ENCODE peak calls at places on chromosomes 4 and X, in six cellular contexts. One of them, this sample, is unnamed.

GRCh38 chr4:184536070-184536880 is 61.9 kb upstream of the IRF2 start:
- DNase-seq in mucosa of descending colon: peak
- DNase-seq in AG04450: no peak
- DNase-seq in neural progenitor cell: no peak
- DNase-seq in cardiac fibroblast: no peak
- DNase-seq in upper lobe of left lung: no peak
- DNase-seq in this sample: no peak

GRCh38 chr4:26085581-26085980 is 171.6 kb downstream of the SMIM20 start:
- DNase-seq in AG04450: no peak
- DNase-seq in upper lobe of left lung: no peak
- DNase-seq in neural progenitor cell: no peak
- DNase-seq in mucosa of descending colon: no peak
- DNase-seq in cardiac fibroblast: no peak
- DNase-seq in this sample: no peak

GRCh38 chrX:21373637-21374162 is 518 bp upstream of the CNKSR2 start:
- DNase-seq in cardiac fibroblast: no peak
- DNase-seq in neural progenitor cell: peak
- DNase-seq in AG04450: no peak
- DNase-seq in mucosa of descending colon: no peak
- DNase-seq in upper lobe of left lung: no peak
- DNase-seq in this sample: no peak

GRCh38 chrX:106874075-106874474 is 29.1 kb downstream of the RIPPLY1 start:
- DNase-seq in neural progenitor cell: peak
- DNase-seq in AG04450: no peak
- DNase-seq in cardiac fibroblast: peak
- DNase-seq in upper lobe of left lung: no peak
- DNase-seq in mucosa of descending colon: peak
- DNase-seq in this sample: peak

GRCh38 chr4:177267911-177268310 is 41.8 kb upstream of the NEIL3 start:
- DNase-seq in mucosa of descending colon: no peak
- DNase-seq in cardiac fibroblast: no peak
- DNase-seq in neural progenitor cell: no peak
- DNase-seq in upper lobe of left lung: no peak
- DNase-seq in AG04450: no peak
- DNase-seq in this sample: no peak

GRCh38 chr4:150039790-150040189 is 38.5 kb upstream of the DCLK2 start:
- DNase-seq in neural progenitor cell: no peak
- DNase-seq in upper lobe of left lung: no peak
- DNase-seq in AG04450: no peak
- DNase-seq in mucosa of descending colon: no peak
- DNase-seq in cardiac fibroblast: no peak
- DNase-seq in this sample: no peak

GRCh38 chr4:184503869-184504300 is 29.5 kb upstream of the IRF2 start:
- DNase-seq in AG04450: no peak
- DNase-seq in cardiac fibroblast: no peak
- DNase-seq in upper lobe of left lung: no peak
- DNase-seq in neural progenitor cell: no peak
- DNase-seq in mucosa of descending colon: no peak
- DNase-seq in this sample: peak

GRCh38 chr4:158777423-158777822 is 8.6 kb downstream of the FNIP2 start:
- DNase-seq in upper lobe of left lung: peak
- DNase-seq in AG04450: no peak
- DNase-seq in mucosa of descending colon: no peak
- DNase-seq in neural progenitor cell: no peak
- DNase-seq in cardiac fibroblast: no peak
- DNase-seq in this sample: no peak

GRCh38 chr4:6333301-6334202 is 63.9 kb downstream of the WFS1 start:
- DNase-seq in mucosa of descending colon: no peak
- DNase-seq in AG04450: no peak
- DNase-seq in neural progenitor cell: no peak
- DNase-seq in upper lobe of left lung: no peak
- DNase-seq in cardiac fibroblast: peak
- DNase-seq in this sample: no peak

GRCh38 chrX:3699841-3700381 is 13.5 kb downstream of the PRKX start:
- DNase-seq in upper lobe of left lung: no peak
- DNase-seq in cardiac fibroblast: no peak
- DNase-seq in neural progenitor cell: no peak
- DNase-seq in AG04450: no peak
- DNase-seq in mucosa of descending colon: no peak
- DNase-seq in this sample: no peak

GRCh38 chrX:19904778-19905367 is 17.5 kb upstream of the SH3KBP1 start:
- DNase-seq in AG04450: no peak
- DNase-seq in mucosa of descending colon: peak
- DNase-seq in neural progenitor cell: peak
- DNase-seq in upper lobe of left lung: no peak
- DNase-seq in cardiac fibroblast: peak
- DNase-seq in this sample: peak

GRCh38 chr4:15162046-15162445 is 159.8 kb downstream of the CPEB2 start:
- DNase-seq in AG04450: no peak
- DNase-seq in upper lobe of left lung: no peak
- DNase-seq in mucosa of descending colon: no peak
- DNase-seq in cardiac fibroblast: no peak
- DNase-seq in neural progenitor cell: peak
- DNase-seq in this sample: no peak

GRCh38 chr4:151408630-151409469 is at the start of gene FHIP1A:
- DNase-seq in AG04450: peak
- DNase-seq in mucosa of descending colon: peak
- DNase-seq in upper lobe of left lung: peak
- DNase-seq in neural progenitor cell: peak
- DNase-seq in cardiac fibroblast: peak
- DNase-seq in this sample: peak

GRCh38 chrX:43860646-43861370 is 21.4 kb downstream of the MAOB start:
- DNase-seq in cardiac fibroblast: peak
- DNase-seq in mucosa of descending colon: peak
- DNase-seq in AG04450: no peak
- DNase-seq in upper lobe of left lung: no peak
- DNase-seq in neural progenitor cell: no peak
- DNase-seq in this sample: peak

GRCh38 chr4:7967501-7968261 is 28.0 kb upstream of the AFAP1 start:
- DNase-seq in AG04450: no peak
- DNase-seq in mucosa of descending colon: no peak
- DNase-seq in upper lobe of left lung: peak
- DNase-seq in cardiac fibroblast: peak
- DNase-seq in neural progenitor cell: no peak
- DNase-seq in this sample: no peak

GRCh38 chr4:32199639-32200038 is 1479.5 kb downstream of the PCDH7 start:
- DNase-seq in cardiac fibroblast: no peak
- DNase-seq in upper lobe of left lung: no peak
- DNase-seq in neural progenitor cell: no peak
- DNase-seq in AG04450: no peak
- DNase-seq in mucosa of descending colon: no peak
- DNase-seq in this sample: no peak
- H3K4me3 ChIP-seq in cardiac fibroblast: no peak
- H3K4me3 ChIP-seq in upper lobe of left lung: no peak
- H3K4me3 ChIP-seq in neural progenitor cell: no peak
- H3K4me3 ChIP-seq in AG04450: no peak
- H3K4me3 ChIP-seq in mucosa of descending colon: no peak
- H3K4me3 ChIP-seq in this sample: no peak

DNA sequence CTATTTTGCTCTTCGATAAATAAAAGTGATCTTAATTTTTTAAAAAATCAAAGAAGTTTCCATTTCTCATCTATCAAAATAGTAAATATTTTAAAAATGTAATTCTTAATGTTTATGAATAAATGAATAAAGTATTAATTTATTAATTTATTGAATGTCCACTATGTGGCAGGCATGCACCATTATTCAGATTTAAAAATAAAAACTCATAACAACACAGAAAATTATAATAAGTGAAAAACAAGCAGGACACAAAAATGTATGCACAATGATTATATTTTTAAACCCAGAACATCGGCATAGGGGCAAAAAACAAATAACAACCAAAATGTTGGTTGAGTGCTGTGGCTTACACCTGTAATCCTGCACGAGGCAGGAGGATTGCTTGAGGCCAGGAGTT is 5.3 kb upstream of the PYURF start:
- DNase-seq in cardiac fibroblast: peak
- DNase-seq in mucosa of descending colon: no peak
- DNase-seq in neural progenitor cell: no peak
- DNase-seq in AG04450: no peak
- DNase-seq in upper lobe of left lung: no peak
- DNase-seq in this sample: peak
- TF ChIP-seq CTCF in cardiac fibroblast: peak
- TF ChIP-seq CTCF in mucosa of descending colon: no peak
- TF ChIP-seq CTCF in neural progenitor cell: no peak
- TF ChIP-seq CTCF in AG04450: peak
- TF ChIP-seq CTCF in upper lobe of left lung: no peak
- TF ChIP-seq CTCF in this sample: peak

GRCh38 chrX:33273521-33273920 is 62.2 kb upstream of the DMD start:
- DNase-seq in cardiac fibroblast: no peak
- DNase-seq in neural progenitor cell: no peak
- DNase-seq in upper lobe of left lung: no peak
- DNase-seq in mucosa of descending colon: no peak
- DNase-seq in AG04450: no peak
- DNase-seq in this sample: no peak

GRCh38 chrX:33277046-33277445 is 65.7 kb upstream of the DMD start:
- DNase-seq in cardiac fibroblast: no peak
- DNase-seq in neural progenitor cell: no peak
- DNase-seq in AG04450: no peak
- DNase-seq in mucosa of descending colon: no peak
- DNase-seq in upper lobe of left lung: no peak
- DNase-seq in this sample: no peak

GRCh38 chrX:33272986-33273385 is 61.6 kb upstream of the DMD start:
- DNase-seq in cardiac fibroblast: no peak
- DNase-seq in neural progenitor cell: no peak
- DNase-seq in AG04450: no peak
- DNase-seq in upper lobe of left lung: no peak
- DNase-seq in mucosa of descending colon: no peak
- DNase-seq in this sample: no peak
- H3K4me3 ChIP-seq in cardiac fibroblast: no peak
- H3K4me3 ChIP-seq in neural progenitor cell: no peak
- H3K4me3 ChIP-seq in AG04450: no peak
- H3K4me3 ChIP-seq in upper lobe of left lung: no peak
- H3K4me3 ChIP-seq in mucosa of descending colon: no peak
- H3K4me3 ChIP-seq in this sample: no peak

GRCh38 chr4:52107336-52107735 is 56.2 kb downstream of the SPATA18 start:
- DNase-seq in AG04450: no peak
- DNase-seq in cardiac fibroblast: no peak
- DNase-seq in neural progenitor cell: no peak
- DNase-seq in mucosa of descending colon: no peak
- DNase-seq in upper lobe of left lung: no peak
- DNase-seq in this sample: peak

GRCh38 chr4:52110171-52110570 is 59.1 kb downstream of the SPATA18 start:
- DNase-seq in cardiac fibroblast: no peak
- DNase-seq in upper lobe of left lung: no peak
- DNase-seq in AG04450: no peak
- DNase-seq in mucosa of descending colon: no peak
- DNase-seq in neural progenitor cell: no peak
- DNase-seq in this sample: peak

GRCh38 chr4:52106142-52106541 is 55.0 kb downstream of the SPATA18 start:
- DNase-seq in neural progenitor cell: no peak
- DNase-seq in cardiac fibroblast: no peak
- DNase-seq in upper lobe of left lung: no peak
- DNase-seq in AG04450: no peak
- DNase-seq in mucosa of descending colon: no peak
- DNase-seq in this sample: no peak

GRCh38 chr4:52106701-52107100 is 55.6 kb downstream of the SPATA18 start:
- DNase-seq in neural progenitor cell: no peak
- DNase-seq in mucosa of descending colon: no peak
- DNase-seq in upper lobe of left lung: no peak
- DNase-seq in cardiac fibroblast: no peak
- DNase-seq in AG04450: no peak
- DNase-seq in this sample: peak

GRCh38 chr4:52107745-52108144 is 56.6 kb downstream of the SPATA18 start:
- DNase-seq in upper lobe of left lung: no peak
- DNase-seq in cardiac fibroblast: no peak
- DNase-seq in mucosa of descending colon: no peak
- DNase-seq in AG04450: no peak
- DNase-seq in neural progenitor cell: no peak
- DNase-seq in this sample: no peak
- TF ChIP-seq CTCF in upper lobe of left lung: no peak
- TF ChIP-seq CTCF in cardiac fibroblast: peak
- TF ChIP-seq CTCF in mucosa of descending colon: no peak
- TF ChIP-seq CTCF in AG04450: no peak
- TF ChIP-seq CTCF in neural progenitor cell: peak
- TF ChIP-seq CTCF in this sample: no peak

DNA sequence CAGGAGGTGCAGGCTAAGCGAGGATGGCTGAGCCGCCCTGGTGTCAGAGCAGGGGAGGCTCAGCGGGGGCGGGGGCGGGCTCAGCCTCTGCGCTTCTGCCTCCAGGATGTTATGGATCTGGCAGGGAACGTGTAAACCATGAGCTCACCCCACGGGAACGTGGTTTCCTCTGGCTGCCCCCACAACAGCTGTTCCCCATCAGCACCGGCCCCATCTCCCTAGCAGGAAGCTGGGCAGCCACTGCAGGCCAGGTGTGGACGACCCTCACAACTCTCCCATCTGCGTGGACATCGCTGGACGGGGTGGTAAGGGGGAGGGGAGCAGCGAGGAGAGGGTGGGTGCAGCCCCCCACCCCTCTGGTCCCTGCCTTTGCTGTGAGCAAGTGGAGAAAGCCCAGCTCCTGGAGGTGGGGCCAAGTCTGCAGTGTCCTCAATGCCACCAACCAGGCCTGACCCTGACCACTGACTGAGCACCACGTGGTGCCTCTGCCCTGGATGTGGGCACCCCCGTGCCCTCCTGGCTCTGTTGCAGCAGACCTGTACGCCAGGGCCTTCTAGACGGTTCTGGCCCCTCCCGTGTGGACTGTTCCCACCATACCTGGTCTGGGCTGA is 28.1 kb upstream of the SPON2 start:
- DNase-seq in AG04450: peak
- DNase-seq in upper lobe of left lung: peak
- DNase-seq in neural progenitor cell: no peak
- DNase-seq in mucosa of descending colon: peak
- DNase-seq in cardiac fibroblast: peak
- DNase-seq in this sample: peak
- H3K4me3 ChIP-seq in AG04450: peak
- H3K4me3 ChIP-seq in upper lobe of left lung: peak
- H3K4me3 ChIP-seq in neural progenitor cell: no peak
- H3K4me3 ChIP-seq in mucosa of descending colon: no peak
- H3K4me3 ChIP-seq in cardiac fibroblast: peak
- H3K4me3 ChIP-seq in this sample: peak

GRCh38 chrX:111164728-111165127 is 68.7 kb downstream of the PAK3 start:
- DNase-seq in AG04450: no peak
- DNase-seq in neural progenitor cell: peak
- DNase-seq in upper lobe of left lung: no peak
- DNase-seq in mucosa of descending colon: peak
- DNase-seq in cardiac fibroblast: peak
- DNase-seq in this sample: peak
- TF ChIP-seq CTCF in AG04450: no peak
- TF ChIP-seq CTCF in neural progenitor cell: peak
- TF ChIP-seq CTCF in upper lobe of left lung: no peak
- TF ChIP-seq CTCF in mucosa of descending colon: no peak
- TF ChIP-seq CTCF in cardiac fibroblast: no peak
- TF ChIP-seq CTCF in this sample: peak

DNA sequence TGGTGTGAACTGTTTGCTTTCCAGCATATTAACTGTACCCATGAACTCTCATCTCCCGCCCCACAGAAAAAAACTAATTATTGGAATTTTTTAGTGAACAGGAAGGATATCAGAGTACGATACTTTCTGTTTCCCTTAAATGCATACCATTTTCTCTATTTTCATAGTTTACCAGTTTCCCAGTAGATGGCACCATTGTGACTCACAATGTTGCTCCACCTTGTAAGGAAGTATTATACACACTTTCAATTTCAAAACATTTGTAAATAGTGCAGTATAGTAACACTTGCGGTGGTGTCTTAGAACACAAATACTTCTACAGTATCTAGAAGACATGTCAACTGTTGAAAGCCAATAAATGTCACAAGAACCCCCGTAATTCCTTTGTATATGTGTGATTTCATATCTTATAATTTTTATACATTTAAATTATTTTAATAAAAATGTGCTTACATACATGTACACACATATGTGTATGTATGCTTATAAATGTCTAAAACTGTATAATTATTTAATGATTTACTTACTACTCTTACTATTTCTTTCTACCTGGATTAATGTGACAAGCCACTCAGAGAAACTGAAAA is 167.3 kb downstream of the SLIT2 start:
- DNase-seq in upper lobe of left lung: no peak
- DNase-seq in neural progenitor cell: peak
- DNase-seq in AG04450: peak
- DNase-seq in mucosa of descending colon: peak
- DNase-seq in cardiac fibroblast: peak
- DNase-seq in this sample: peak
- H3K4me3 ChIP-seq in upper lobe of left lung: no peak
- H3K4me3 ChIP-seq in neural progenitor cell: no peak
- H3K4me3 ChIP-seq in AG04450: peak
- H3K4me3 ChIP-seq in mucosa of descending colon: no peak
- H3K4me3 ChIP-seq in cardiac fibroblast: peak
- H3K4me3 ChIP-seq in this sample: peak